ENCODE peak calls at places on chromosomes 6 and 20, in ten cellular contexts. B is adipocyte, G is HFFc6, S is substantia nigra, Q is sciatic nerve, U is COR-L47, P is DMS153, A is PC-9, W is BE2C, R is astrocyte. X is an unnamed sample.

GRCh38 chr6:744954-745353 is 52.0 kb upstream of the EXOC2 start:
- DNase-seq in B (no peak), G (no peak), S (no peak), Q (no peak), U (no peak), P (no peak), A (no peak), W (no peak), R (no peak), X (no peak)

GRCh38 chr6:4380881-4381281 is 245.5 kb upstream of the ECI2 start:
- DNase-seq in B (no peak), G (no peak), S (no peak), Q (no peak), U (no peak), P (no peak), A (no peak), W (no peak), R (no peak), X (no peak)

GRCh38 chr20:3565851-3566250 is 95.0 kb downstream of the ATRN start:
- DNase-seq in B (no peak), G (no peak), S (no peak), Q (no peak), U (no peak), P (no peak), A (no peak), W (no peak), R (no peak), X (no peak)

GRCh38 chr20:34249291-34249690 is 8.1 kb downstream of the ASIP start:
- DNase-seq in B (peak), G (no peak), S (no peak), Q (no peak), U (no peak), P (no peak), A (no peak), W (no peak), R (peak), X (no peak)

GRCh38 chr6:104617541-104618072 is 242.1 kb downstream of the HACE1 start:
- DNase-seq in B (no peak), G (no peak), S (no peak), Q (no peak), U (no peak), P (no peak), A (no peak), W (no peak), R (no peak), X (no peak)

GRCh38 chr6:151065027-151065815 is 174.5 kb upstream of the AKAP12 start:
- DNase-seq in B (no peak), G (no peak), S (no peak), Q (no peak), U (no peak), P (no peak), A (no peak), W (no peak), R (no peak), X (no peak)

GRCh38 chr20:63174309-63175030 is 41.5 kb downstream of the YTHDF1 start:
- DNase-seq in B (no peak), G (no peak), S (no peak), Q (no peak), U (no peak), P (no peak), A (no peak), W (no peak), R (no peak), X (no peak)

GRCh38 chr20:32570401-32571190 is 14.5 kb downstream of the NOL4L start:
- DNase-seq in B (no peak), G (no peak), S (no peak), Q (no peak), U (no peak), P (no peak), A (peak), W (no peak), R (no peak), X (no peak)

GRCh38 chr6:45154679-45155078 is 173.5 kb upstream of the RUNX2 start:
- DNase-seq in B (no peak), G (no peak), S (no peak), Q (no peak), U (no peak), P (no peak), A (no peak), W (no peak), R (no peak), X (no peak)

GRCh38 chr20:51412333-51412761 is 130.2 kb downstream of the NFATC2 start:
- DNase-seq in B (peak), G (no peak), S (no peak), Q (peak), U (no peak), P (no peak), A (no peak), W (no peak), R (peak), X (no peak)

GRCh38 chr6:13278184-13278583 is 50.2 kb downstream of the TBC1D7 start:
- DNase-seq in B (no peak), G (no peak), S (no peak), Q (no peak), U (no peak), P (no peak), A (no peak), W (no peak), R (no peak), X (no peak)

GRCh38 chr6:149065658-149066556 is 251.6 kb upstream of the TAB2 start:
- DNase-seq in B (no peak), G (no peak), S (peak), Q (no peak), U (no peak), P (no peak), A (no peak), W (no peak), R (no peak), X (peak)

GRCh38 chr6:25388776-25389175 is 109.6 kb downstream of the CARMIL1 start:
- DNase-seq in B (no peak), G (no peak), S (no peak), Q (no peak), U (no peak), P (no peak), A (no peak), W (no peak), R (no peak), X (no peak)

GRCh38 chr20:43941476-43942212 is 27.0 kb downstream of the TOX2 start:
- DNase-seq in B (no peak), G (no peak), S (no peak), Q (no peak), U (no peak), P (peak), A (peak), W (no peak), R (no peak), X (no peak)

GRCh38 chr6:11282875-11283274 is 50.4 kb upstream of the NEDD9 start:
- DNase-seq in B (no peak), G (no peak), S (no peak), Q (no peak), U (no peak), P (no peak), A (no peak), W (no peak), R (no peak), X (no peak)

GRCh38 chr20:59125909-59126308 is 37.7 kb upstream of the ZNF831 start:
- DNase-seq in B (no peak), G (no peak), S (no peak), Q (no peak), U (no peak), P (no peak), A (no peak), W (no peak), R (no peak), X (no peak)

GRCh38 chr6:136782021-136782770 is 10.1 kb downstream of the MAP3K5 start:
- DNase-seq in B (peak), G (peak), S (no peak), Q (no peak), U (no peak), P (no peak), A (peak), W (no peak), R (peak), X (no peak)

GRCh38 chr6:6823568-6824224 is 235.2 kb downstream of the LY86 start:
- DNase-seq in B (no peak), G (no peak), S (no peak), Q (no peak), U (no peak), P (no peak), A (peak), W (no peak), R (no peak), X (no peak)

GRCh38 chr20:64224344-64225165 is 31.0 kb upstream of the PCMTD2 start:
- DNase-seq in B (peak), G (peak), S (peak), Q (no peak), U (no peak), P (no peak), A (peak), W (no peak), R (peak), X (no peak)

GRCh38 chr20:62337558-62338293 is 29.4 kb downstream of the LAMA5 start:
- DNase-seq in B (no peak), G (no peak), S (no peak), Q (no peak), U (peak), P (no peak), A (no peak), W (no peak), R (no peak), X (no peak)

GRCh38 chr20:46202758-46203509 is 84.8 kb downstream of the CD40 start:
- DNase-seq in B (no peak), G (no peak), S (peak), Q (peak), U (peak), P (no peak), A (no peak), W (no peak), R (no peak), X (no peak)

GRCh38 chr6:158322724-158323560 is 10.7 kb downstream of the TULP4 start:
- DNase-seq in B (no peak), G (peak), S (no peak), Q (no peak), U (no peak), P (no peak), A (peak), W (no peak), R (peak), X (no peak)

GRCh38 chr6:129186988-129187387 is 304.1 kb downstream of the LAMA2 start:
- DNase-seq in B (peak), G (peak), S (no peak), Q (no peak), U (no peak), P (no peak), A (peak), W (no peak), R (peak), X (no peak)

GRCh38 chr6:95917034-95917433 is 98.7 kb upstream of the FUT9 start:
- DNase-seq in B (no peak), G (no peak), S (no peak), Q (no peak), U (no peak), P (no peak), A (no peak), W (no peak), R (no peak), X (no peak)

GRCh38 chr6:34145161-34146020 is 496 bp downstream of the GRM4 start:
- DNase-seq in B (peak), G (no peak), S (no peak), Q (no peak), U (peak), P (peak), A (no peak), W (peak), R (peak), X (no peak)

GRCh38 chr20:62439218-62439617 is 11.9 kb upstream of the RBBP8NL start:
- DNase-seq in B (no peak), G (no peak), S (no peak), Q (no peak), U (no peak), P (no peak), A (no peak), W (no peak), R (no peak), X (no peak)

GRCh38 chr20:20489054-20489453 is 121.2 kb downstream of the INSM1 start:
- DNase-seq in B (no peak), G (no peak), S (no peak), Q (no peak), U (no peak), P (no peak), A (no peak), W (no peak), R (peak), X (no peak)

GRCh38 chr6:168683621-168684020 is 242.6 kb downstream of the SMOC2 start:
- DNase-seq in B (no peak), G (no peak), S (no peak), Q (no peak), U (no peak), P (no peak), A (no peak), W (no peak), R (no peak), X (no peak)

X was measured in T-helper 22 cell.